ENCODE peak calls at places on chromosomes 11 and 22, in ten cellular contexts. B is breast epithelium, T is HCT116, X is gastrocnemius medialis, R is IMR-90, V is right lobe of liver, U is stomach, N is uterus, G is GM12878, L is H1. J is an unnamed sample. For H3K27me3, the result is how much of the 10 kb centered on the place peaks cover.

GRCh38 chr11:112320668-112321067 is 60.0 kb upstream of the PLET1 start:
- DNase-seq in B (peak), R (peak), G (no peak), U (peak), L (no peak), T (no peak), V (peak), N (peak), X (peak), J (peak)

GRCh38 chr22:45502215-45503070 is at the start of gene FBLN1:
- DNase-seq in L (no peak), G (no peak), U (no peak), N (peak), R (no peak), T (no peak), B (no peak), V (no peak), X (no peak), J (no peak)

GRCh38 chr11:7575841-7576451 is 62.1 kb downstream of the PPFIBP2 start:
- DNase-seq in X (no peak), R (no peak), G (no peak), T (no peak), N (no peak), L (no peak), V (no peak), B (no peak), U (peak), J (no peak)

GRCh38 chr11:68941324-68942089 is 37.8 kb downstream of the IGHMBP2 start:
- DNase-seq in B (peak), L (no peak), G (no peak), U (no peak), N (no peak), R (no peak), X (no peak), T (no peak), V (no peak), J (no peak)

GRCh38 chr11:96186806-96187205 is 156.2 kb downstream of the MAML2 start:
- DNase-seq in U (no peak), X (no peak), L (no peak), N (no peak), T (no peak), R (no peak), B (no peak), V (no peak), G (no peak), J (no peak)

GRCh38 chr22:44622147-44622427 is 79.9 kb upstream of the PRR5 start:
- DNase-seq in B (no peak), V (no peak), N (no peak), U (no peak), G (no peak), R (no peak), X (no peak), T (no peak), L (no peak), J (no peak)

GRCh38 chr11:11618973-11619435 is 2.8 kb downstream of the GALNT18 start:
- DNase-seq in L (no peak), R (no peak), G (no peak), B (no peak), U (no peak), N (no peak), T (no peak), X (no peak), V (no peak), J (no peak)

GRCh38 chr22:35205141-35205775 is 52.0 kb upstream of the HMGXB4 start:
- DNase-seq in N (no peak), V (no peak), B (no peak), U (no peak), G (no peak), X (no peak), R (no peak), T (no peak), L (no peak), J (no peak)

GRCh38 chr11:29159552-29160465 is 857.0 kb downstream of the KCNA4 start:
- DNase-seq in X (no peak), T (peak), R (peak), V (no peak), U (peak), N (no peak), G (no peak), B (no peak), L (peak), J (peak)

GRCh38 chr22:49261616-49262015 is 566.1 kb downstream of the BRD1 start:
- DNase-seq in U (peak), G (no peak), N (no peak), B (peak), R (no peak), V (peak), T (no peak), X (no peak), L (no peak), J (no peak)

GRCh38 chr11:8093931-8094575 is 13.0 kb downstream of the TUB start:
- DNase-seq in T (no peak), V (peak), N (no peak), L (no peak), G (no peak), U (peak), R (no peak), B (no peak), X (no peak), J (no peak)

GRCh38 chr11:40401132-40401853 is 1058.2 kb downstream of the LRRC4C start:
- DNase-seq in X (no peak), U (no peak), G (no peak), T (no peak), R (no peak), N (no peak), B (no peak), V (no peak), L (no peak), J (no peak)

GRCh38 chr11:122040476-122040875 is 75.5 kb downstream of the BLID start:
- DNase-seq in U (no peak), B (no peak), T (no peak), L (no peak), G (no peak), V (no peak), R (no peak), X (no peak), N (no peak), J (no peak)

GRCh38 chr11:50174189-50174588 is 141.5 kb downstream of the OR4C45 start:
- DNase-seq in L (no peak), R (peak), X (no peak), N (no peak), U (no peak), V (no peak), G (no peak), B (no peak), T (no peak), J (no peak)

GRCh38 chr11:77029829-77030228 is 4.4 kb upstream of the B3GNT6 start:
- DNase-seq in V (no peak), X (no peak), B (no peak), R (no peak), L (no peak), G (no peak), T (no peak), U (peak), N (no peak), J (no peak)

GRCh38 chr22:45497746-45498145 is 4.9 kb upstream of the FBLN1 start:
- DNase-seq in G (no peak), B (no peak), R (peak), T (no peak), N (peak), U (no peak), L (no peak), V (no peak), X (no peak), J (no peak)

GRCh38 chr11:134050541-134051383 is 18.1 kb upstream of the JAM3 start:
- DNase-seq in B (no peak), V (peak), T (peak), R (peak), N (peak), L (no peak), G (no peak), U (peak), X (peak), J (peak)

GRCh38 chr11:95322546-95322945 is 91.5 kb upstream of the SESN3 start:
- DNase-seq in N (no peak), B (no peak), U (no peak), V (no peak), L (no peak), G (no peak), X (no peak), T (no peak), R (peak), J (no peak)

GRCh38 chr22:48868554-48868953 is 959.1 kb downstream of the BRD1 start:
- DNase-seq in T (no peak), N (no peak), B (no peak), R (no peak), V (peak), G (no peak), U (no peak), L (no peak), X (no peak), J (no peak)

GRCh38 chr11:71255323-71255722 is 2.9 kb upstream of the SHANK2 start:
- DNase-seq in U (peak), X (no peak), B (peak), R (no peak), L (no peak), N (no peak), G (no peak), V (no peak), T (no peak), J (no peak)

GRCh38 chr11:103035656-103036434 is 56.1 kb downstream of the DCUN1D5 start:
- DNase-seq in N (no peak), U (no peak), V (no peak), G (peak), X (no peak), L (no peak), B (no peak), T (peak), R (peak), J (no peak)

GRCh38 chr11:128463386-128463829 is 124.0 kb downstream of the ETS1 start:
- DNase-seq in U (no peak), G (no peak), L (no peak), V (no peak), B (no peak), T (no peak), N (peak), X (no peak), R (peak), J (peak)

GRCh38 chr11:102269927-102270326 is 47.4 kb upstream of the BIRC3 start:
- DNase-seq in N (no peak), B (no peak), R (peak), G (no peak), U (no peak), T (no peak), L (no peak), X (no peak), V (no peak), J (no peak)

GRCh38 chr22:43169310-43170130 is 17.4 kb downstream of the TTLL12 start:
- DNase-seq in X (no peak), B (no peak), U (no peak), N (no peak), G (no peak), L (no peak), V (no peak), T (no peak), R (no peak), J (no peak)

GRCh38 chr22:44837481-44837880 is 85.1 kb downstream of the ARHGAP8 start:
- DNase-seq in N (no peak), X (no peak), R (no peak), B (no peak), L (no peak), V (no peak), U (no peak), G (no peak), T (no peak), J (no peak)

GRCh38 chr22:39317084-39317755 is 2.2 kb downstream of the RPL3 start:
- DNase-seq in X (no peak), U (no peak), B (no peak), N (no peak), R (no peak), L (no peak), T (no peak), G (no peak), V (no peak), J (no peak)

GRCh38 chr11:18490319-18490718 is 34.7 kb downstream of the LDHAL6A start:
- DNase-seq in N (no peak), T (no peak), L (no peak), R (peak), G (no peak), X (no peak), B (no peak), V (no peak), U (no peak), J (no peak)

GRCh38 chr11:5289696-5290095 is 12.1 kb downstream of the OR51B4 start:
- DNase-seq in B (no peak), N (no peak), L (no peak), G (no peak), X (no peak), T (no peak), V (no peak), U (no peak), R (peak), J (no peak)

GRCh38 chr22:50186181-50186731 is 543 bp downstream of the TRABD start:
- DNase-seq in G (no peak), X (no peak), N (no peak), L (no peak), B (no peak), T (no peak), V (no peak), U (no peak), R (no peak), J (no peak)

GRCh38 chr11:66113132-66113856 is 43.2 kb downstream of the PACS1 start:
- DNase-seq in T (peak), G (no peak), N (no peak), L (no peak), V (no peak), X (no peak), R (peak), U (no peak), B (no peak), J (no peak)

GRCh38 chr11:102254047-102254446 is 63.2 kb upstream of the BIRC3 start:
- DNase-seq in T (peak), G (no peak), X (no peak), N (no peak), L (no peak), R (no peak), B (no peak), U (no peak), V (no peak), J (no peak)

GRCh38 chr11:19116315-19116970 is 525 bp upstream of the ZDHHC13 start:
- DNase-seq in T (no peak), G (peak), R (no peak), V (no peak), B (no peak), L (no peak), X (no peak), U (no peak), N (no peak), J (no peak)

DNA sequence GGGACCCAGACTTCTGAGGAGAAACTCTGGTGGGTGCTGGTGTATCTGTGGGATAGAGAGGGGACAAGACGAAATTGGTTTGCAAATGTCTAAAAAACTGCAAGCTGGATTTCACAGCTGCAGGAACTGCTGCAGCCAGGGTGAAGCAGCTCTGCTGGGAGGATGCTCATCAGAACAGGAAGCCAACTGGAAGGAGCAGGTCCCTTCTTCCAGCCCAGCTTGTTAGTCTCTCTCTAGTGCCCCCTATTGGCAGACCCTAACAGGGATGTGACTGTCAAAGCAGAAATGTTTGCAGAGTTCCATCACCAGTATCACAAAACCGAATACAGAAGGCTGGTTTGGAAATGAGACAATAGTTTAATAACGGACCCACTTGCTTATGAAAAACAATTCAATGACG is 74.8 kb upstream of the SLC22A12 start:
- DNase-seq in L (no peak), V (no peak), B (no peak), G (no peak), T (no peak), R (no peak), U (no peak), N (no peak), X (no peak), J (no peak)
- H3K27me3 ChIP-seq in L (under half), V (under half), B (under half), G (under half), T (under half), R (under half), U (under half), N (under half), X (under half), J (under half)

DNA sequence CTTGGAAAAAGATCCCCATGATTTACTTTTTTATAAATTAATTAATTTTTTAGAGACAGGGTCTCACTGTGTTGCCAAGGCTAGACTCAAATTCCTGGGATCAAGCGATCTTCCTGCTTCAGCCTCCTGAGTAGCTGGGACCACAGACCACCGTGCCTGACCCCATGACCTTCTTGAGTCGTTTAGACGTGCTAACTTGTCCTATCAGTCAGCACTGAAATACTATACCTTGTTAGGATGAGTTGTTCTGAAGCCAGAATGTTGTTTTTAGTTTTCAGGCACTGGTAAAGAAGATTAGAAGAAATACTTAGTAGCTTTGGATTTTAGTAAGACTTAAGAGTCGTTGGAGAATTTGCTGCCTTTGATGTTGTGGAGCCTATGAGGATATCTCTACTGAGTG is 8.6 kb downstream of the HTATIP2 start:
- DNase-seq in L (no peak), U (no peak), T (no peak), G (no peak), X (no peak), B (no peak), R (no peak), N (no peak), V (no peak), J (no peak)
- H3K4me3 ChIP-seq in L (no peak), U (no peak), T (no peak), G (no peak), X (no peak), B (no peak), R (no peak), N (no peak), V (no peak), J (no peak)

GRCh38 chr11:747176-748006 is at the start of gene TALDO1:
- DNase-seq in G (peak), V (peak), T (peak), L (peak), U (peak), B (peak), R (peak), X (peak), N (peak), J (peak)
- TF ChIP-seq POLR2A in G (peak), V (peak), T (peak), L (peak), U (no peak), B (no peak), R (peak), X (peak), N (no peak), J (peak)

GRCh38 chr22:20960609-20961008 is 6.4 kb upstream of the AIFM3 start:
- DNase-seq in T (no peak), G (no peak), R (no peak), N (no peak), L (no peak), X (no peak), B (no peak), V (no peak), U (no peak), J (no peak)
- H3K27me3 ChIP-seq in T (under half), G (under half), R (under half), N (under half), L (under half), X (under half), B (under half), V (under half), U (under half), J (under half)

GRCh38 chr11:119902656-119903181 is 173.7 kb upstream of the NECTIN1 start:
- DNase-seq in G (no peak), U (no peak), R (no peak), X (no peak), L (no peak), T (no peak), B (no peak), N (no peak), V (no peak), J (no peak)

GRCh38 chr11:119903821-119904220 is 174.8 kb upstream of the NECTIN1 start:
- DNase-seq in V (no peak), R (no peak), G (no peak), X (no peak), B (no peak), N (no peak), T (no peak), L (no peak), U (no peak), J (no peak)

GRCh38 chr11:119901657-119902577 is 172.9 kb upstream of the NECTIN1 start:
- DNase-seq in N (no peak), T (no peak), B (no peak), X (no peak), V (no peak), G (no peak), L (no peak), U (no peak), R (no peak), J (no peak)

GRCh38 chr11:119904636-119905035 is 175.6 kb upstream of the NECTIN1 start:
- DNase-seq in N (no peak), L (no peak), B (no peak), R (no peak), T (no peak), U (peak), G (no peak), X (no peak), V (no peak), J (no peak)

DNA sequence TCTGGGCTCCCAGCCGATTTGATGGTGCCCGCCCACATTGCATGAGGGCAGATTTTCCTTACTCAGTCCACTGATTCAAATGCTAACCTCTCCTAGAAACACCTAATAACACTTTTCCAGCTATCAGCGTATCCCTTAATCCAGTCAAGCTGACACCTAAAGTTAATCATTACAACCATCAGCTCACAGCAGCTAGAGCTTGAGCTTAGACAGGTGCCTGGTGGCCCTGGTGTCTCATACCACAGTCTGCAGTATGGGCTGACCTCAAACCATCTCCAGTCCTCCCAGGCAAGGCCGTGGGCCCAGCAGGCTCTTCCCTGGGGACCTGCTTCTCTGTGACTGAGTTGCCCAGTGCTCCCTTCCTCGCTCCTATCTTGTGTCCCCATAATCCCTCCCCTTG is 174.4 kb upstream of the NECTIN1 start:
- DNase-seq in B (no peak), G (no peak), R (no peak), T (no peak), U (no peak), V (no peak), X (no peak), L (no peak), N (no peak), J (no peak)
- H3K4me3 ChIP-seq in B (no peak), G (no peak), R (no peak), T (no peak), U (no peak), V (no peak), X (no peak), L (no peak), N (no peak), J (no peak)

GRCh38 chr22:30287626-30288413 is 1.5 kb downstream of the CASTOR1 start:
- DNase-seq in L (peak), R (peak), X (peak), N (peak), G (no peak), V (peak), B (peak), T (peak), U (peak), J (peak)
- TF ChIP-seq POLR2A in L (no peak), R (peak), X (peak), N (peak), G (no peak), V (peak), B (peak), T (no peak), U (no peak), J (peak)

GRCh38 chr22:22914726-22915669 is 27.4 kb downstream of the IGLL5 start:
- DNase-seq in N (no peak), R (no peak), V (no peak), G (no peak), U (no peak), X (no peak), L (no peak), T (no peak), B (no peak), J (no peak)
- H3K27me3 ChIP-seq in N (under half), R (under half), V (under half), G (under half), U (under half), X (under half), L (under half), T (under half), B (under half), J (under half)

GRCh38 chr11:46364056-46364455 is 16.8 kb downstream of the DGKZ start:
- DNase-seq in L (no peak), X (no peak), U (no peak), N (no peak), T (no peak), B (no peak), V (no peak), G (no peak), R (no peak), J (no peak)

GRCh38 chr11:46362146-46363030 is 15.1 kb downstream of the DGKZ start:
- DNase-seq in V (no peak), T (no peak), R (no peak), B (no peak), G (no peak), L (no peak), U (no peak), X (peak), N (no peak), J (no peak)

GRCh38 chr11:46363455-46363920 is 16.2 kb downstream of the DGKZ start:
- DNase-seq in B (peak), T (peak), G (no peak), L (no peak), X (peak), U (no peak), V (no peak), R (peak), N (no peak), J (peak)

GRCh38 chr11:46361283-46362145 is 14.3 kb downstream of the DGKZ start:
- DNase-seq in U (no peak), B (no peak), X (peak), N (no peak), V (no peak), T (no peak), G (peak), L (no peak), R (peak), J (no peak)

GRCh38 chr11:46363031-46363407 is 15.8 kb downstream of the DGKZ start:
- DNase-seq in V (peak), B (peak), U (peak), X (peak), N (peak), L (no peak), R (peak), G (no peak), T (no peak), J (peak)
- H3K4me3 ChIP-seq in V (no peak), B (peak), U (peak), X (peak), N (no peak), L (no peak), R (no peak), G (no peak), T (no peak), J (no peak)

J was measured in adrenal gland.